ENCODE peak calls at places on chromosome 13, in eight cellular contexts. J is heart right ventricle, S is GM23338, K is left lung, C is fibroblast of lung, I is upper lobe of left lung, P is endodermal cell, A is IMR-90. V is an unnamed sample.

GRCh38 chr13:113453962-113454361 is 674 bp upstream of the ADPRHL1 start:
- DNase-seq in J (no peak), S (no peak), K (no peak), C (peak; percentile 36), I (no peak), P (no peak), A (no peak), V (no peak)

GRCh38 chr13:36834299-36834698 is 15.3 kb downstream of the RFXAP start:
- DNase-seq in J (no peak), S (no peak), K (no peak), C (no peak), I (no peak), P (no peak), A (peak; percentile 71), V (no peak)

GRCh38 chr13:109301711-109302110 is 484.7 kb downstream of the IRS2 start:
- DNase-seq in J (no peak), S (no peak), K (no peak), C (no peak), I (no peak), P (no peak), A (no peak), V (no peak)

GRCh38 chr13:29111446-29111845 is 291.3 kb downstream of the MTUS2 start:
- DNase-seq in J (no peak), S (no peak), K (no peak), C (peak; percentile 1), I (no peak), P (no peak), A (no peak), V (no peak)

GRCh38 chr13:25018729-25019115 is 77.2 kb upstream of the PABPC3 start:
- DNase-seq in J (no peak), S (peak; percentile 50), K (peak; percentile 77), C (no peak), I (no peak), P (peak; percentile 73), A (no peak), V (no peak)

GRCh38 chr13:30408319-30409101 is 13.8 kb upstream of the UBE2L5 start:
- DNase-seq in J (peak; percentile 97), S (peak; percentile 97), K (peak; percentile 98), C (peak; percentile 89), I (peak; percentile 97), P (peak; percentile 99), A (peak; percentile 79), V (peak; percentile 83)

GRCh38 chr13:40340368-40341085 is 325.9 kb downstream of the FOXO1 start:
- DNase-seq in J (no peak), S (no peak), K (no peak), C (no peak), I (no peak), P (no peak), A (no peak), V (no peak)

GRCh38 chr13:77833331-77833863 is 85.2 kb downstream of the EDNRB start:
- DNase-seq in J (no peak), S (no peak), K (no peak), C (peak; percentile 95), I (no peak), P (no peak), A (peak; percentile 88), V (no peak)

GRCh38 chr13:98473135-98473791 is 103.6 kb downstream of the STK24 start:
- DNase-seq in J (peak; percentile 39), S (no peak), K (no peak), C (no peak), I (no peak), P (no peak), A (no peak), V (no peak)

GRCh38 chr13:113207890-113208423 is 512 bp downstream of the PCID2 start:
- DNase-seq in J (peak; percentile 39), S (peak; percentile 70), K (peak; percentile 88), C (peak; percentile 54), I (no peak), P (peak; percentile 76), A (peak; percentile 59), V (no peak)

GRCh38 chr13:36904219-36904618 is 15.8 kb downstream of the SMAD9 start:
- DNase-seq in J (no peak), S (no peak), K (no peak), C (no peak), I (no peak), P (no peak), A (no peak), V (no peak)

GRCh38 chr13:27194895-27195764 is 23.5 kb upstream of the USP12 start:
- DNase-seq in J (no peak), S (peak; percentile 45), K (no peak), C (peak; percentile 83), I (no peak), P (no peak), A (peak; percentile 95), V (no peak)

GRCh38 chr13:30866692-30867669 is 39.1 kb upstream of the MEDAG start:
- DNase-seq in J (no peak), S (no peak), K (no peak), C (no peak), I (no peak), P (peak; percentile 21), A (no peak), V (no peak)

GRCh38 chr13:113358653-113359052 is 5.3 kb downstream of the GRTP1 start:
- DNase-seq in J (no peak), S (no peak), K (no peak), C (no peak), I (no peak), P (no peak), A (peak; percentile 28), V (no peak)

GRCh38 chr13:59229861-59230260 is 933.9 kb downstream of the DIAPH3 start:
- DNase-seq in J (no peak), S (no peak), K (no peak), C (no peak), I (no peak), P (no peak), A (no peak), V (no peak)

GRCh38 chr13:40206241-40207109 is 460.0 kb downstream of the FOXO1 start:
- DNase-seq in J (no peak), S (no peak), K (no peak), C (peak; percentile 47), I (no peak), P (no peak), A (peak; percentile 7), V (peak; percentile 82)

GRCh38 chr13:80823472-80823871 is 482.5 kb upstream of the SPRY2 start:
- DNase-seq in J (no peak), S (no peak), K (no peak), C (no peak), I (no peak), P (no peak), A (no peak), V (no peak)

GRCh38 chr13:46341112-46341711 is 45.8 kb downstream of the RUBCNL start:
- DNase-seq in J (no peak), S (no peak), K (no peak), C (peak; percentile 42), I (no peak), P (no peak), A (peak; percentile 50), V (no peak)

GRCh38 chr13:46340631-46341111 is 46.4 kb downstream of the RUBCNL start:
- DNase-seq in J (no peak), S (no peak), K (no peak), C (no peak), I (no peak), P (no peak), A (no peak), V (no peak)

GRCh38 chr13:46343279-46343949 is 43.6 kb downstream of the RUBCNL start:
- DNase-seq in J (no peak), S (peak; percentile 8), K (no peak), C (no peak), I (no peak), P (peak; percentile 46), A (no peak), V (no peak)

GRCh38 chr13:46342538-46342937 is 44.5 kb downstream of the RUBCNL start:
- DNase-seq in J (no peak), S (no peak), K (no peak), C (no peak), I (no peak), P (no peak), A (no peak), V (no peak)

DNA sequence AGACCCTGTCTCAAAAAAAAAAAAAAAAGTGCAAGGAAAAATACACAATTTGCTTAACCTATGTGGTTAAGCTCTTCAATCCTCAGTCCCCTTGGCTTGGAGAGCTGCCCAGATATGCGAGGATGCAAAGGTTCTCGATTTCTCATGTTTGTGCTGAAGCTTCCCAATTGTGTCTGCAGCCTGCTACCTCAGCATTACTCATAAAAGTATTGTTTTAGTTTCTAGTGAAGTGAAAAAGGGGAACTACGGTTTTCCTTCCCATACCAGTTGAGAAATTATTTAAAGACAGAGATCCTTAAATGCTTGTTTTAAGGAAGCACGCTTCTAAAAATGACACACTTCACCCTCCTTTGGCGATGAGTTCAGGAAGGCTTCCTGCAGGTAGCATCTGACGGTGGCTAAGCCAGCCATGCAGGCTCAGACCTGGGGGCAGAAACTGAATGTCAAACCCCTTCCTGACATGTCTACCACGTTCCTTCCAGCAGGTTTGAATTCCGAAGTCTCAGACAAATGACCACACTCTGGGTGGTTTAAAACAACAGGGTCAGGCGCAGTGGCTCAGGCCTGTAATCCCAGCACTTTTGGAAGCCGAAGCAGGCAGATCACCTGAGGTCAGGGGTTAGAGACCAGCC is 47.9 kb downstream of the RUBCNL start:
- DNase-seq in J (no peak), S (no peak), K (no peak), C (peak; percentile 27), I (no peak), P (no peak), A (peak; percentile 12), V (no peak)
- H3K4me1 ChIP-seq in J (peaks cover 50% of the 10 kb centered on the region), S (no peaks in the 10 kb centered on the region), K (no peaks in the 10 kb centered on the region), C (peaks cover 3% of the 10 kb centered on the region), I (peaks cover 5% of the 10 kb centered on the region), P (no peaks in the 10 kb centered on the region), A (no peaks in the 10 kb centered on the region), V (peaks cover 18% of the 10 kb centered on the region)

GRCh38 chr13:100045355-100045754 is 43.5 kb upstream of the PCCA start:
- DNase-seq in J (no peak), S (no peak), K (no peak), C (no peak), I (no peak), P (no peak), A (no peak), V (no peak)

DNA sequence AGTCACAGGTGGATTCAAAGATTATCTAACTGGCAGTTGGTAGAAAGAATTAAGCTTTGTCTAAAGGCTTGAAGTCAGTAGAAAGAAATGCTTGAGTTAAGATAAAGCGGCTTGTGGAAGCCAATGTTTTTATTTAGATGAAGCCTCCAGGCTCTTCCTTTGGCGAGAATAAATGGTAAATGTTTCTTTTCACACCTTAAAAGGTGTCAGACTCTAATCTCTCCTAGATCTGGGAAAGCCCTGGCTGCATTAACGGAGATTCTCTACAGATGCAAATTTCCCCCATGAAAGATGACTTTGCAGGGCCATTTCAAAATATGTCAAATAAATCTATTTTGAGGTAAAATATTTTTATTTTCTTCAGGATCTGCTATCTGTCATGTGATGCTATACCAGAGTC is 37.8 kb upstream of the PCCA start:
- DNase-seq in J (no peak), S (no peak), K (no peak), C (no peak), I (no peak), P (peak; percentile 57), A (no peak), V (no peak)
- H3K36me3 ChIP-seq in J (no peaks in the 10 kb centered on the region), S (no peaks in the 10 kb centered on the region), K (no peaks in the 10 kb centered on the region), C (no peaks in the 10 kb centered on the region), I (no peaks in the 10 kb centered on the region), P (no peaks in the 10 kb centered on the region), A (no peaks in the 10 kb centered on the region), V (no peaks in the 10 kb centered on the region)

GRCh38 chr13:45331123-45331619 is 9.8 kb downstream of the TPT1 start:
- DNase-seq in J (no peak), S (no peak), K (no peak), C (no peak), I (no peak), P (no peak), A (no peak), V (no peak)
- H3K4me1 ChIP-seq in J (peaks cover 99% of the 10 kb centered on the region), S (peaks cover 11% of the 10 kb centered on the region), K (peaks cover 23% of the 10 kb centered on the region), C (peaks cover 21% of the 10 kb centered on the region), I (peaks cover 64% of the 10 kb centered on the region), P (peaks cover 5% of the 10 kb centered on the region), A (peaks cover 11% of the 10 kb centered on the region), V (peaks cover 46% of the 10 kb centered on the region)

GRCh38 chr13:102628559-102628958 is 31.8 kb downstream of the TPP2 start:
- DNase-seq in J (no peak), S (no peak), K (no peak), C (no peak), I (no peak), P (no peak), A (no peak), V (no peak)
- H3K36me3 ChIP-seq in J (peaks cover 95% of the 10 kb centered on the region), S (peaks cover 76% of the 10 kb centered on the region), K (peaks cover 89% of the 10 kb centered on the region), C (no peaks in the 10 kb centered on the region), I (peaks cover 30% of the 10 kb centered on the region), P (peaks cover 90% of the 10 kb centered on the region), A (peaks cover 25% of the 10 kb centered on the region), V (peaks cover 56% of the 10 kb centered on the region)